ENCODE peak calls at places on chromosomes 16 and 17, in ten cellular contexts. M is AG08396; J is pancreas; Y is spleen; W is activated effector memory CD4-positive, alpha-beta T cell treated with anti-CD3 and anti-CD28 coated beads, Interleukin-2, amount 50 U/mL, for 16 hours; I is anterior cingulate cortex; S is GM04504; G is HEK293T; F is M059J; P is Ammon's horn. X is an unnamed sample.

GRCh38 chr17:77493238-77493812 is 352.6 kb downstream of the SEC14L1 start:
- DNase-seq in I (no peak), F (no peak), Y (peak; percentile 44), W (peak; percentile 34), M (no peak), G (no peak), J (no peak), S (no peak), P (no peak), X (no peak)

GRCh38 chr17:78329263-78330059 is 30.4 kb downstream of the SOCS3 start:
- DNase-seq in S (peak; percentile 80), Y (no peak), W (peak; percentile 71), J (no peak), F (peak; percentile 97), I (no peak), M (peak; percentile 72), P (no peak), G (no peak), X (no peak)

GRCh38 chr17:11240041-11240801 is 792 bp upstream of the SHISA6 start:
- DNase-seq in M (no peak), Y (no peak), P (peak; percentile 57), F (no peak), S (no peak), I (no peak), W (no peak), G (no peak), J (peak; percentile 15), X (no peak)

GRCh38 chr16:66578596-66579531 is at the start of gene CMTM2:
- DNase-seq in J (no peak), Y (no peak), P (no peak), F (no peak), W (no peak), S (no peak), M (no peak), G (no peak), I (no peak), X (no peak)

GRCh38 chr17:56440391-56440790 is 153.1 kb upstream of the NOG start:
- DNase-seq in W (no peak), J (no peak), G (no peak), S (no peak), Y (no peak), P (no peak), M (peak; percentile 25), I (no peak), F (peak; percentile 56), X (peak; percentile 3)

GRCh38 chr17:81404557-81405165 is 9.4 kb downstream of the BAHCC1 start:
- DNase-seq in F (no peak), I (no peak), W (no peak), J (no peak), P (no peak), S (no peak), M (no peak), Y (no peak), G (no peak), X (no peak)

GRCh38 chr17:7748098-7748775 is 30.7 kb downstream of the DNAH2 start:
- DNase-seq in S (no peak), J (no peak), I (no peak), Y (no peak), W (no peak), P (no peak), M (no peak), G (no peak), F (no peak), X (no peak)

GRCh38 chr16:67301080-67301757 is 21.9 kb downstream of the PLEKHG4 start:
- DNase-seq in G (no peak), P (no peak), J (no peak), Y (peak; percentile 56), M (no peak), I (no peak), F (no peak), W (no peak), S (no peak), X (no peak)

GRCh38 chr17:32222621-32223020 is 43.0 kb upstream of the RHBDL3 start:
- DNase-seq in J (no peak), F (peak; percentile 38), S (no peak), Y (no peak), I (no peak), P (no peak), W (no peak), G (no peak), M (no peak), X (no peak)

GRCh38 chr16:85366031-85366763 is 246.9 kb upstream of the GSE1 start:
- DNase-seq in F (no peak), J (no peak), S (no peak), I (no peak), P (peak; percentile 29), Y (no peak), W (no peak), G (no peak), M (no peak), X (no peak)

GRCh38 chr16:17038415-17038814 is 432.3 kb downstream of the XYLT1 start:
- DNase-seq in W (no peak), Y (no peak), P (peak; percentile 22), S (no peak), F (no peak), J (no peak), G (no peak), I (no peak), M (no peak), X (no peak)

GRCh38 chr17:56471661-56472060 is 121.8 kb upstream of the NOG start:
- DNase-seq in Y (no peak), S (no peak), J (no peak), M (no peak), W (no peak), I (no peak), F (no peak), G (no peak), P (no peak), X (no peak)

X was measured in BJ.